ENCODE peak calls at places on chromosome 1, in eight cellular contexts. One of them, this sample, is unnamed.
A peak's percentile ranks its signal among the peaks of the same experiment; 100 is the strongest.

GRCh38 chr1:150928286-150928685 is 2.1 kb downstream of the SETDB1 start:
- DNase-seq in heart left ventricle: no peak
- DNase-seq in H1: no peak
- DNase-seq in GM13977: no peak
- DNase-seq in SHP77: no peak
- DNase-seq in erythroblast: no peak
- DNase-seq in progenitor cell of endocrine pancreas: no peak
- DNase-seq in NCI-H146: no peak
- DNase-seq in this sample: no peak

GRCh38 chr1:103945774-103946173 is 196.1 kb downstream of the AMY1C start:
- DNase-seq in NCI-H146: no peak
- DNase-seq in progenitor cell of endocrine pancreas: no peak
- DNase-seq in GM13977: no peak
- DNase-seq in heart left ventricle: no peak
- DNase-seq in erythroblast: no peak
- DNase-seq in H1: no peak
- DNase-seq in SHP77: no peak
- DNase-seq in this sample: no peak

GRCh38 chr1:186102559-186103148 is 272.4 kb downstream of the TPR start:
- DNase-seq in SHP77: no peak
- DNase-seq in erythroblast: no peak
- DNase-seq in GM13977: no peak
- DNase-seq in progenitor cell of endocrine pancreas: no peak
- DNase-seq in H1: no peak
- DNase-seq in NCI-H146: no peak
- DNase-seq in heart left ventricle: peak; percentile 22
- DNase-seq in this sample: no peak

GRCh38 chr1:236748471-236748870 is 46.6 kb upstream of the MTR start:
- DNase-seq in SHP77: no peak
- DNase-seq in heart left ventricle: no peak
- DNase-seq in GM13977: no peak
- DNase-seq in erythroblast: no peak
- DNase-seq in NCI-H146: no peak
- DNase-seq in H1: no peak
- DNase-seq in progenitor cell of endocrine pancreas: no peak
- DNase-seq in this sample: no peak

GRCh38 chr1:81832573-81832972 is 31.8 kb downstream of the ADGRL2 start:
- DNase-seq in NCI-H146: no peak
- DNase-seq in H1: no peak
- DNase-seq in progenitor cell of endocrine pancreas: no peak
- DNase-seq in GM13977: no peak
- DNase-seq in heart left ventricle: no peak
- DNase-seq in SHP77: no peak
- DNase-seq in erythroblast: no peak
- DNase-seq in this sample: no peak

GRCh38 chr1:55380313-55380970 is 165.3 kb upstream of the USP24 start:
- DNase-seq in erythroblast: no peak
- DNase-seq in SHP77: no peak
- DNase-seq in NCI-H146: no peak
- DNase-seq in progenitor cell of endocrine pancreas: no peak
- DNase-seq in H1: no peak
- DNase-seq in GM13977: no peak
- DNase-seq in heart left ventricle: no peak
- DNase-seq in this sample: no peak

GRCh38 chr1:220922951-220923350 is 43.7 kb downstream of the HLX start:
- DNase-seq in progenitor cell of endocrine pancreas: no peak
- DNase-seq in NCI-H146: peak; percentile 42
- DNase-seq in GM13977: no peak
- DNase-seq in SHP77: peak; percentile 53
- DNase-seq in H1: no peak
- DNase-seq in erythroblast: no peak
- DNase-seq in heart left ventricle: no peak
- DNase-seq in this sample: no peak

GRCh38 chr1:193111641-193112090 is 6.5 kb upstream of the GLRX2 start:
- DNase-seq in SHP77: no peak
- DNase-seq in NCI-H146: no peak
- DNase-seq in heart left ventricle: no peak
- DNase-seq in erythroblast: no peak
- DNase-seq in H1: no peak
- DNase-seq in progenitor cell of endocrine pancreas: no peak
- DNase-seq in GM13977: no peak
- DNase-seq in this sample: no peak

GRCh38 chr1:37485902-37486679 is 11.7 kb downstream of the ZC3H12A start:
- DNase-seq in progenitor cell of endocrine pancreas: no peak
- DNase-seq in erythroblast: no peak
- DNase-seq in heart left ventricle: no peak
- DNase-seq in NCI-H146: no peak
- DNase-seq in SHP77: no peak
- DNase-seq in GM13977: no peak
- DNase-seq in H1: no peak
- DNase-seq in this sample: no peak

This sample was measured in iPS DF 19.7.